ENCODE peak calls at places on chromosomes 16 and 17, in nine cellular contexts. One of them, this sample, is unnamed.

GRCh38 chr17:73091410-73091769 is 1.1 kb downstream of the SLC39A11 start:
- DNase-seq in heart right ventricle: no peak
- DNase-seq in HCT116: no peak
- DNase-seq in lower leg skin: no peak
- DNase-seq in activated B cell treated with CpG ODN at 0.5 μM for 24 hours: no peak
- DNase-seq in AG04450: no peak
- DNase-seq in GM10248: no peak
- DNase-seq in astrocyte of the spinal cord: no peak
- DNase-seq in bronchial epithelial cell: no peak
- DNase-seq in this sample: no peak

GRCh38 chr16:15928261-15929104 is 20.9 kb upstream of the ABCC1 start:
- DNase-seq in heart right ventricle: no peak
- DNase-seq in HCT116: no peak
- DNase-seq in lower leg skin: no peak
- DNase-seq in activated B cell treated with CpG ODN at 0.5 μM for 24 hours: no peak
- DNase-seq in AG04450: no peak
- DNase-seq in GM10248: no peak
- DNase-seq in astrocyte of the spinal cord: no peak
- DNase-seq in bronchial epithelial cell: no peak
- DNase-seq in this sample: no peak

GRCh38 chr16:12609937-12610699 is 193.6 kb downstream of the CPPED1 start:
- DNase-seq in heart right ventricle: no peak
- DNase-seq in HCT116: no peak
- DNase-seq in lower leg skin: no peak
- DNase-seq in activated B cell treated with CpG ODN at 0.5 μM for 24 hours: no peak
- DNase-seq in AG04450: no peak
- DNase-seq in GM10248: no peak
- DNase-seq in astrocyte of the spinal cord: no peak
- DNase-seq in bronchial epithelial cell: no peak
- DNase-seq in this sample: no peak

GRCh38 chr16:58222532-58223316 is 24.8 kb upstream of the CSNK2A2 start:
- DNase-seq in heart right ventricle: no peak
- DNase-seq in HCT116: peak
- DNase-seq in lower leg skin: no peak
- DNase-seq in activated B cell treated with CpG ODN at 0.5 μM for 24 hours: no peak
- DNase-seq in AG04450: no peak
- DNase-seq in GM10248: no peak
- DNase-seq in astrocyte of the spinal cord: peak
- DNase-seq in bronchial epithelial cell: peak
- DNase-seq in this sample: no peak

GRCh38 chr17:45228985-45229517 is 7.4 kb downstream of the FMNL1 start:
- DNase-seq in heart right ventricle: peak
- DNase-seq in HCT116: no peak
- DNase-seq in lower leg skin: peak
- DNase-seq in activated B cell treated with CpG ODN at 0.5 μM for 24 hours: peak
- DNase-seq in AG04450: peak
- DNase-seq in GM10248: peak
- DNase-seq in astrocyte of the spinal cord: peak
- DNase-seq in bronchial epithelial cell: peak
- DNase-seq in this sample: peak

GRCh38 chr17:8801135-8801840 is 2.1 kb upstream of the MFSD6L start:
- DNase-seq in heart right ventricle: no peak
- DNase-seq in HCT116: no peak
- DNase-seq in lower leg skin: no peak
- DNase-seq in activated B cell treated with CpG ODN at 0.5 μM for 24 hours: no peak
- DNase-seq in AG04450: no peak
- DNase-seq in GM10248: no peak
- DNase-seq in astrocyte of the spinal cord: no peak
- DNase-seq in bronchial epithelial cell: no peak
- DNase-seq in this sample: no peak

GRCh38 chr17:68777856-68778694 is 176.9 kb upstream of the FAM20A start:
- DNase-seq in heart right ventricle: no peak
- DNase-seq in HCT116: no peak
- DNase-seq in lower leg skin: no peak
- DNase-seq in activated B cell treated with CpG ODN at 0.5 μM for 24 hours: no peak
- DNase-seq in AG04450: no peak
- DNase-seq in GM10248: no peak
- DNase-seq in astrocyte of the spinal cord: no peak
- DNase-seq in bronchial epithelial cell: no peak
- DNase-seq in this sample: no peak

GRCh38 chr17:78432929-78433727 is 54.7 kb downstream of the PGS1 start:
- DNase-seq in heart right ventricle: no peak
- DNase-seq in HCT116: no peak
- DNase-seq in lower leg skin: no peak
- DNase-seq in activated B cell treated with CpG ODN at 0.5 μM for 24 hours: no peak
- DNase-seq in AG04450: no peak
- DNase-seq in GM10248: no peak
- DNase-seq in astrocyte of the spinal cord: no peak
- DNase-seq in bronchial epithelial cell: no peak
- DNase-seq in this sample: no peak

GRCh38 chr16:47732122-47732805 is 271.1 kb downstream of the PHKB start:
- DNase-seq in heart right ventricle: no peak
- DNase-seq in HCT116: peak
- DNase-seq in lower leg skin: no peak
- DNase-seq in activated B cell treated with CpG ODN at 0.5 μM for 24 hours: no peak
- DNase-seq in AG04450: peak
- DNase-seq in GM10248: no peak
- DNase-seq in astrocyte of the spinal cord: no peak
- DNase-seq in bronchial epithelial cell: peak
- DNase-seq in this sample: peak

GRCh38 chr16:23729503-23730424 is 16.7 kb upstream of the ERN2 start:
- DNase-seq in heart right ventricle: no peak
- DNase-seq in HCT116: peak
- DNase-seq in lower leg skin: no peak
- DNase-seq in activated B cell treated with CpG ODN at 0.5 μM for 24 hours: no peak
- DNase-seq in AG04450: peak
- DNase-seq in GM10248: no peak
- DNase-seq in astrocyte of the spinal cord: peak
- DNase-seq in bronchial epithelial cell: peak
- DNase-seq in this sample: no peak

GRCh38 chr16:88504489-88505404 is 51.7 kb downstream of the ZFPM1 start:
- DNase-seq in heart right ventricle: no peak
- DNase-seq in HCT116: no peak
- DNase-seq in lower leg skin: no peak
- DNase-seq in activated B cell treated with CpG ODN at 0.5 μM for 24 hours: no peak
- DNase-seq in AG04450: no peak
- DNase-seq in GM10248: no peak
- DNase-seq in astrocyte of the spinal cord: no peak
- DNase-seq in bronchial epithelial cell: no peak
- DNase-seq in this sample: no peak

GRCh38 chr17:53032861-53033271 is 789.9 kb upstream of the KIF2B start:
- DNase-seq in heart right ventricle: no peak
- DNase-seq in HCT116: peak
- DNase-seq in lower leg skin: no peak
- DNase-seq in activated B cell treated with CpG ODN at 0.5 μM for 24 hours: no peak
- DNase-seq in AG04450: no peak
- DNase-seq in GM10248: no peak
- DNase-seq in astrocyte of the spinal cord: peak
- DNase-seq in bronchial epithelial cell: peak
- DNase-seq in this sample: no peak

GRCh38 chr17:67456103-67456502 is 79.0 kb downstream of the PITPNC1 start:
- DNase-seq in heart right ventricle: no peak
- DNase-seq in HCT116: no peak
- DNase-seq in lower leg skin: no peak
- DNase-seq in activated B cell treated with CpG ODN at 0.5 μM for 24 hours: no peak
- DNase-seq in AG04450: no peak
- DNase-seq in GM10248: peak
- DNase-seq in astrocyte of the spinal cord: no peak
- DNase-seq in bronchial epithelial cell: no peak
- DNase-seq in this sample: no peak

GRCh38 chr16:27993587-27993986 is 69.9 kb downstream of the GSG1L start:
- DNase-seq in heart right ventricle: no peak
- DNase-seq in HCT116: no peak
- DNase-seq in lower leg skin: no peak
- DNase-seq in activated B cell treated with CpG ODN at 0.5 μM for 24 hours: no peak
- DNase-seq in AG04450: no peak
- DNase-seq in GM10248: no peak
- DNase-seq in astrocyte of the spinal cord: no peak
- DNase-seq in bronchial epithelial cell: no peak
- DNase-seq in this sample: no peak

DNA sequence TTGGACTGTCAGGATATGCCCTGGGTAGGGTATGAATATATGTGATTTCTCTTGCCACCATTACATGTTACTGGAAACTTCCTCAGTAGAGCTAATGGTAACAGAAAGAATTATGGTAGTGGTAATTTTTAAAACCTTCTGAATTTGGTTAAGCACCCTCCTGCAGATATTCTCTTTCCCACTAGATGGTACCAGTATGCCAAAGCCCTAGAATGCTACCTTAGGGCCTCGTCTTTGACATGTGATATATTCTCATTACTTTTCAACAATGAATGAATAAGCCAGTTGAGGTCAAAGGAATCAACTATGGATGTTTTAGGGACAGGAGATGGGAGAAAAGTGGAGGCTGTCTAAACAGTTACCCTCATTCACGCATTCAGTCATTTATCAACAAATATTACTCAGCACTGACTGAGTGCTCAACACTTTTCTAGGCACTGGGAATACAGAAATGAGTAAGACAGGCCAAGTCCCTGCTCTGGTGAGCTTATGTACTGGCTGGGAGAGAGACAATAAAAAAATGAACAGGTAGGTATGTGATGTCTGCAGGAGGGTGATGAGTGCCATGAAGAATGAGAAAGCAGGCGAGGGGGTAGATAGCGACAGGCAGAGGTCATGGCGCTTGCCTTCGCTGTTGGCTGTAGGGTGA is 14.7 kb downstream of the CDH13 start:
- DNase-seq in heart right ventricle: no peak
- DNase-seq in HCT116: no peak
- DNase-seq in lower leg skin: no peak
- DNase-seq in activated B cell treated with CpG ODN at 0.5 μM for 24 hours: no peak
- DNase-seq in AG04450: no peak
- DNase-seq in GM10248: no peak
- DNase-seq in astrocyte of the spinal cord: peak
- DNase-seq in bronchial epithelial cell: peak
- DNase-seq in this sample: no peak
- TF ChIP-seq CTCF in heart right ventricle: peak
- TF ChIP-seq CTCF in HCT116: peak
- TF ChIP-seq CTCF in lower leg skin: no peak
- TF ChIP-seq CTCF in activated B cell treated with CpG ODN at 0.5 μM for 24 hours: no peak
- TF ChIP-seq CTCF in AG04450: peak
- TF ChIP-seq CTCF in GM10248: peak
- TF ChIP-seq CTCF in astrocyte of the spinal cord: peak
- TF ChIP-seq CTCF in bronchial epithelial cell: peak
- TF ChIP-seq CTCF in this sample: peak

DNA sequence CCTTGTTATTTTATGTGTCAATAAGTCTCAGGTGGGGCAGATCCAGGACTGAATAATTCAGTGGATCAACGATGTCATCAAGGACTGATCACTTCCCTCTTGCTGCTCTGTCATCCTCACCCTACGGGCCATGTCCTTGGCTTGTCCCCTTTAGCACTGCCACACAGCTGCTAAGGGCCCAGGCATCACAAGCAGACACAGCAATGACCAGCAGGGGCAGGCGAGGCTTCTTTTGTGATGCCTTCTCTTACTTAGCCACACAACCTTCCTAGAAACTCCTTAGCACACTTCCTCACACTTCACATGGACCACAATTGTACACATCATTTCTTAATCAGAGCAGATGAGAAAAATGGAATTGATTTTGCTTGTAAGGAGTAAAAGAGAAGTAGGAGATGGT is 356.3 kb upstream of the SOX9 start:
- DNase-seq in heart right ventricle: no peak
- DNase-seq in HCT116: peak
- DNase-seq in lower leg skin: no peak
- DNase-seq in activated B cell treated with CpG ODN at 0.5 μM for 24 hours: no peak
- DNase-seq in AG04450: no peak
- DNase-seq in GM10248: no peak
- DNase-seq in astrocyte of the spinal cord: peak
- DNase-seq in bronchial epithelial cell: no peak
- DNase-seq in this sample: no peak
- TF ChIP-seq CTCF in heart right ventricle: peak
- TF ChIP-seq CTCF in HCT116: peak
- TF ChIP-seq CTCF in lower leg skin: no peak
- TF ChIP-seq CTCF in activated B cell treated with CpG ODN at 0.5 μM for 24 hours: no peak
- TF ChIP-seq CTCF in AG04450: peak
- TF ChIP-seq CTCF in GM10248: peak
- TF ChIP-seq CTCF in astrocyte of the spinal cord: peak
- TF ChIP-seq CTCF in bronchial epithelial cell: peak
- TF ChIP-seq CTCF in this sample: peak

DNA sequence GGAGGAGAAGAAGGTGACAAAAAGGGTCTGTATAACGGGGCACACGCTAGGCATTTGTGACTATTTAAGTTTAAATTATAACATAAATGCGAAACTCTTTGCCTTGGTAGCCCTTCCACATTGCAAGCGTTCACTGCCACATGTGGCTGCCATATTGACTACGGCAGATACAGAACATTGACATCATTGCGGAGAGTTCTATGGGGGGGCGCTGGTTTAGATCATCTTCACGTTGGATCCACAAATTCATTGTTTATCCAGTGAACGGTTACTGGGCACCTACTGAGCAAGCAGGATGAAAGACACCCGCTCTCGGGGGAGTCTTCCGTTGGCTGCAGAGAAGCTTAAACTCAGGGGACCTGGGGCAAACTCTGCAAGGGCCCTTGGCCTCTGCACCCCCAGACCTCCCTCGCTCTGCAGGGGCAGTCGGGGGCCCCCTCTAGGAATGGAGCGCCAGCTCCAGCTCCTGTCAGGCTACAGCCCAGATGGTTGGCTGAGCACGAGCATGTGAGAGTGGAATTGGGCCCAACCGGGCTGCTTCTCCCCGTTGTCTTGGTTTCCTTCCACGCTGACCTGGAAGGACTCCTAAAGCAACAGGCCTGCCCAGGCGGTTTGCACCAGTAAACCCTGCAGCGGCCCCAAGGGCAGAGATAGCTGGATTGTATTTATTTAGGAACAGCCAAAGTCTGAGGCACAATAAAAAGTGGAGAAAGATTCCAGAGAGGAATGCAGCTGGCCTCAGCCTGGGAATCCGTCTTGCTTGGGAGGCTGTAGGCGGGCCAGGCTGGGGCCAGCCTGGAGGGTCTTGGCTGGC is 172.2 kb downstream of the SEC14L1 start:
- DNase-seq in heart right ventricle: peak
- DNase-seq in HCT116: no peak
- DNase-seq in lower leg skin: no peak
- DNase-seq in activated B cell treated with CpG ODN at 0.5 μM for 24 hours: no peak
- DNase-seq in AG04450: peak
- DNase-seq in GM10248: no peak
- DNase-seq in astrocyte of the spinal cord: peak
- DNase-seq in bronchial epithelial cell: no peak
- DNase-seq in this sample: no peak
- TF ChIP-seq CTCF in heart right ventricle: no peak
- TF ChIP-seq CTCF in HCT116: no peak
- TF ChIP-seq CTCF in lower leg skin: no peak
- TF ChIP-seq CTCF in activated B cell treated with CpG ODN at 0.5 μM for 24 hours: no peak
- TF ChIP-seq CTCF in AG04450: no peak
- TF ChIP-seq CTCF in GM10248: no peak
- TF ChIP-seq CTCF in astrocyte of the spinal cord: no peak
- TF ChIP-seq CTCF in bronchial epithelial cell: no peak
- TF ChIP-seq CTCF in this sample: no peak

DNA sequence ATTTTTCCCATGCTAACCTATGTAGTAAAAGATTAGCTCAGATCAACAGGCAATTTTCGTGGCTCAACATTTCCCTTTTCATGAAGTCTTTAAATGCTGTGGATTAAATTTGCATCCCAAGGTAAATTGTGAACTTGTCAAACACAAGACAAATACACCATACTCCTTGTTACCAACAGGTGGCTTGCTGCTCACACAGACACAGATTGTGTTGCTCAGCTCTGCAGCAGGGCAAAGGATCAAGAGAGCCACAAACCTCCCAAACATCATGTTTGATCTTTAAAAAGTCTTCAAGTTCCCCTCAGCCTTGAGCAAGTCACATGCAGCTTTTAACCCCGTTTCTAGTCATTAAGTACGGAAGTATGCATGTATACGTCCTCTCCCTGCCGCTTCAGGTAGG is 119.6 kb upstream of the CNTNAP4 start:
- DNase-seq in heart right ventricle: no peak
- DNase-seq in HCT116: no peak
- DNase-seq in lower leg skin: no peak
- DNase-seq in activated B cell treated with CpG ODN at 0.5 μM for 24 hours: no peak
- DNase-seq in AG04450: no peak
- DNase-seq in GM10248: no peak
- DNase-seq in astrocyte of the spinal cord: no peak
- DNase-seq in bronchial epithelial cell: no peak
- DNase-seq in this sample: no peak
- TF ChIP-seq CTCF in heart right ventricle: no peak
- TF ChIP-seq CTCF in HCT116: no peak
- TF ChIP-seq CTCF in lower leg skin: no peak
- TF ChIP-seq CTCF in activated B cell treated with CpG ODN at 0.5 μM for 24 hours: no peak
- TF ChIP-seq CTCF in AG04450: no peak
- TF ChIP-seq CTCF in GM10248: no peak
- TF ChIP-seq CTCF in astrocyte of the spinal cord: no peak
- TF ChIP-seq CTCF in bronchial epithelial cell: no peak
- TF ChIP-seq CTCF in this sample: no peak